ENCODE peak calls at places on chromosomes 2 and 18, in eight cellular contexts. D, J, S, F, E, C, G and A are unnamed samples.

GRCh38 chr18:66727991-66728390 is 124.1 kb upstream of the CDH19 start:
- DNase-seq in D (no peak), J (no peak), S (no peak), F (no peak), E (no peak), C (no peak), G (no peak), A (no peak)

GRCh38 chr18:12765586-12765985 is 62.7 kb downstream of the PSMG2 start:
- DNase-seq in D (no peak), J (no peak), S (no peak), F (no peak), E (no peak), C (no peak), G (no peak), A (no peak)

GRCh38 chr2:178804791-178805190 is 2.4 kb downstream of the TTN start:
- DNase-seq in D (peak; percentile 12), J (no peak), S (no peak), F (peak; percentile 5), E (no peak), C (no peak), G (no peak), A (no peak)

GRCh38 chr2:164252568-164253287 is 368.6 kb downstream of the GRB14 start:
- DNase-seq in D (peak; percentile 28), J (no peak), S (no peak), F (no peak), E (no peak), C (no peak), G (no peak), A (no peak)

GRCh38 chr2:42098571-42099430 is 51.0 kb downstream of the PKDCC start:
- DNase-seq in D (no peak), J (no peak), S (no peak), F (peak; percentile 41), E (no peak), C (no peak), G (no peak), A (no peak)

GRCh38 chr2:227407601-227408089 is 19.9 kb upstream of the SCYGR1 start:
- DNase-seq in D (no peak), J (no peak), S (peak; percentile 88), F (peak; percentile 22), E (no peak), C (no peak), G (no peak), A (no peak)

GRCh38 chr2:230439590-230439989 is 23.6 kb downstream of the SP100 start:
- DNase-seq in D (no peak), J (no peak), S (no peak), F (no peak), E (no peak), C (no peak), G (no peak), A (no peak)

GRCh38 chr2:136135924-136136906 is 18.3 kb upstream of the CXCR4 start:
- DNase-seq in D (peak; percentile 49), J (no peak), S (no peak), F (no peak), E (no peak), C (no peak), G (no peak), A (no peak)

GRCh38 chr18:12313530-12314245 is 5.6 kb downstream of the TUBB6 start:
- DNase-seq in D (no peak), J (no peak), S (no peak), F (no peak), E (no peak), C (no peak), G (no peak), A (no peak)

GRCh38 chr2:16774980-16775963 is 109.6 kb upstream of the CYRIA start:
- DNase-seq in D (no peak), J (no peak), S (no peak), F (no peak), E (no peak), C (peak; percentile 39), G (no peak), A (no peak)
- TF ChIP-seq CTCF in D (no peak), J (no peak), S (no peak), F (peak; percentile 12), E (peak; percentile 67), C (no peak), G (peak; percentile 33), A (no peak)

GRCh38 chr2:106932644-106933043 is 46.7 kb upstream of the ST6GAL2 start:
- DNase-seq in D (no peak), J (no peak), S (no peak), F (no peak), E (no peak), C (peak; percentile 20), G (no peak), A (no peak)
- TF ChIP-seq CTCF in D (no peak), J (no peak), S (no peak), F (no peak), E (no peak), C (no peak), G (no peak), A (no peak)

GRCh38 chr18:8970843-8971242 is 131.7 kb upstream of the NDUFV2 start:
- DNase-seq in D (no peak), J (no peak), S (no peak), F (no peak), E (no peak), C (no peak), G (no peak), A (no peak)

GRCh38 chr18:8969639-8970378 is 132.7 kb upstream of the NDUFV2 start:
- DNase-seq in D (no peak), J (no peak), S (no peak), F (peak; percentile 88), E (no peak), C (no peak), G (no peak), A (no peak)

GRCh38 chr18:8974279-8974678 is 128.2 kb upstream of the NDUFV2 start:
- DNase-seq in D (no peak), J (no peak), S (no peak), F (no peak), E (no peak), C (no peak), G (no peak), A (no peak)

GRCh38 chr18:8974696-8975095 is 127.8 kb upstream of the NDUFV2 start:
- DNase-seq in D (no peak), J (no peak), S (no peak), F (no peak), E (no peak), C (no peak), G (no peak), A (no peak)

DNA sequence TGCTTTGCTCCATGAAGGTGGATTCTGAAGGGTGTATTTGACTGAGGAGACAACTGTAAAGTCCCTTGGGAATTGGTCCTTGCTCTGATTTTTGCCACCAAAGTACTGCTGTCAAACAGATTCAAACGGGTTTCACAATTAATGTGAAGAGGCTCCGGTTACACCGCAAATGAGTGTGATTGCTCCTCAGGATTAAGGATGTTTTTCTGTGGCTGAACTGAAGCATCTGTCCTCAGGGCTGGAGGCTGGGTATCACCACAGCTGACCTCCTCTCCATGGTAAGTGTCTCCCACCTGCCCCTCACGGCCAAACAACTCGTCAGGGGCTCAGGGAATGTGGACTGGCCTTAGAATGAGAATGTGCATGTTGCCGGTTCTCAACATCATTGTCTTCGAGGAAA is 130.4 kb upstream of the NDUFV2 start:
- DNase-seq in D (no peak), J (no peak), S (no peak), F (no peak), E (no peak), C (no peak), G (no peak), A (no peak)
- TF ChIP-seq CTCF in D (no peak), J (no peak), S (no peak), F (no peak), E (no peak), C (no peak), G (no peak), A (no peak)

GRCh38 chr2:201071305-201072200 is at the start of the genes HYCC2 and NDUFB3:
- DNase-seq in D (peak; percentile 94), J (peak; percentile 73), S (peak; percentile 94), F (peak; percentile 90), E (peak; percentile 91), C (peak; percentile 89), G (peak; percentile 59), A (peak; percentile 77)
- TF ChIP-seq CTCF in D (peak; percentile 40), J (peak; percentile 19), S (no peak), F (peak; percentile 21), E (peak; percentile 29), C (no peak), G (peak; percentile 42), A (peak; percentile 23)

GRCh38 chr18:3319399-3319798 is 57.5 kb downstream of the MYL12B start:
- DNase-seq in D (no peak), J (no peak), S (no peak), F (no peak), E (no peak), C (no peak), G (no peak), A (no peak)
- TF ChIP-seq CTCF in D (no peak), J (no peak), S (no peak), F (no peak), E (no peak), C (no peak), G (no peak), A (no peak)

DNA sequence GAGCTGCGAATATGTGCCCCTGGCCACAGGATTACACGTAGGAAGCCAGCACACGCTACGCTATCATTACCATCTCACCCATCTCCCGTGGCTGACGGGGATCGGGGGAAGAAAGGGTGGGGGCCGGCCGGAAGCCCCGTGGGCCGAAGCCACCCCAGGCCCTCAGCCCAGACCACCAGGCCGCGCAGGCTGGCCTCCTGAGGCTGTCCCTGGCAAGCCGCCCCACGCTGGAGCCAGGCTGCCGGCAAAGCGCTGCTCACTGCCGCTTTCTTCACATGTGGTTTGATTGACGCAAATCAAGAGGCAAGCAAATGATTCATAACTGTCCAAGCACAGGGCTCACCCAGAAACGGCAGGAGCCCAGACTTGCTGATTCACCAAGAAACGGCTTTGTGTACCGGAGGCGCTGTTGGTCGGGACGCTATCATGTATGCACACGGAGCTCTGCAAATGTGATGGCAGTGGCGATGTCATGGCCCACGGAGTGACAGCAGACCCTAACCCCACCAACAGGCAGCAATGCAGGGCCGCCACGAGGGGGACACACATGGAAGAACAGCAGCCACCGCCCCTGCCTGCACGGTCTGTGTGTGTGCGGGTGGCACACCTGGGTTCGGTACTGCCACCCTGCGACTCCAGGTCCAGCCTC is 125.7 kb downstream of the HDAC4 start:
- DNase-seq in D (peak; percentile 62), J (peak; percentile 91), S (peak; percentile 95), F (peak; percentile 98), E (peak; percentile 66), C (no peak), G (peak; percentile 95), A (peak; percentile 94)
- TF ChIP-seq CTCF in D (no peak), J (no peak), S (no peak), F (peak; percentile 28), E (no peak), C (no peak), G (no peak), A (peak; percentile 13)

GRCh38 chr2:183759033-183759432 is 634.8 kb downstream of the NUP35 start:
- DNase-seq in D (no peak), J (no peak), S (no peak), F (no peak), E (no peak), C (no peak), G (no peak), A (no peak)
- TF ChIP-seq CTCF in D (no peak), J (no peak), S (no peak), F (no peak), E (no peak), C (no peak), G (no peak), A (no peak)

GRCh38 chr2:75311993-75312392 is 112.7 kb upstream of the TACR1 start:
- DNase-seq in D (peak; percentile 60), J (no peak), S (no peak), F (no peak), E (no peak), C (peak; percentile 71), G (no peak), A (no peak)
- TF ChIP-seq CTCF in D (peak; percentile 77), J (peak; percentile 19), S (no peak), F (no peak), E (peak; percentile 45), C (no peak), G (peak; percentile 2), A (no peak)